ENCODE peak calls at places on chromosomes 11 and 22, in six cellular contexts. One of them, this sample, is unnamed.
A peak's percentile ranks its signal among the peaks of the same experiment; 100 is the strongest.

GRCh38 chr11:95302211-95302610 is 71.2 kb upstream of the SESN3 start:
- DNase-seq in NAMALWA: no peak
- DNase-seq in ovary: no peak
- DNase-seq in activated T-helper 9 cell treated with anti-CD3 and anti-CD28 coated beads, Interleukin-2, amount 50 U/mL, for 16 hours: no peak
- DNase-seq in body of pancreas: no peak
- DNase-seq in GM03348: no peak
- DNase-seq in this sample: no peak

GRCh38 chr11:32448232-32448631 is 12.9 kb upstream of the WT1 start:
- DNase-seq in NAMALWA: peak; percentile 54
- DNase-seq in ovary: no peak
- DNase-seq in activated T-helper 9 cell treated with anti-CD3 and anti-CD28 coated beads, Interleukin-2, amount 50 U/mL, for 16 hours: no peak
- DNase-seq in body of pancreas: no peak
- DNase-seq in GM03348: no peak
- DNase-seq in this sample: peak; percentile 5

GRCh38 chr22:45324186-45324775 is 14.5 kb downstream of the FAM118A start:
- DNase-seq in NAMALWA: no peak
- DNase-seq in ovary: no peak
- DNase-seq in activated T-helper 9 cell treated with anti-CD3 and anti-CD28 coated beads, Interleukin-2, amount 50 U/mL, for 16 hours: no peak
- DNase-seq in body of pancreas: no peak
- DNase-seq in GM03348: no peak
- DNase-seq in this sample: no peak

GRCh38 chr11:44531116-44531504 is 34.4 kb upstream of the CD82 start:
- DNase-seq in NAMALWA: no peak
- DNase-seq in ovary: no peak
- DNase-seq in activated T-helper 9 cell treated with anti-CD3 and anti-CD28 coated beads, Interleukin-2, amount 50 U/mL, for 16 hours: no peak
- DNase-seq in body of pancreas: no peak
- DNase-seq in GM03348: no peak
- DNase-seq in this sample: no peak

GRCh38 chr11:130666781-130667251 is 218.4 kb downstream of the ADAMTS15 start:
- DNase-seq in NAMALWA: no peak
- DNase-seq in ovary: no peak
- DNase-seq in activated T-helper 9 cell treated with anti-CD3 and anti-CD28 coated beads, Interleukin-2, amount 50 U/mL, for 16 hours: no peak
- DNase-seq in body of pancreas: no peak
- DNase-seq in GM03348: peak; percentile 37
- DNase-seq in this sample: no peak

GRCh38 chr11:59680287-59681154 is 11.7 kb upstream of the PATL1 start:
- DNase-seq in NAMALWA: peak; percentile 81
- DNase-seq in ovary: peak; percentile 47
- DNase-seq in activated T-helper 9 cell treated with anti-CD3 and anti-CD28 coated beads, Interleukin-2, amount 50 U/mL, for 16 hours: peak; percentile 12
- DNase-seq in body of pancreas: peak; percentile 81
- DNase-seq in GM03348: peak; percentile 79
- DNase-seq in this sample: peak; percentile 78

GRCh38 chr11:60657880-60658279 is 41.5 kb upstream of the MS4A8 start:
- DNase-seq in NAMALWA: no peak
- DNase-seq in ovary: no peak
- DNase-seq in activated T-helper 9 cell treated with anti-CD3 and anti-CD28 coated beads, Interleukin-2, amount 50 U/mL, for 16 hours: no peak
- DNase-seq in body of pancreas: peak; percentile 66
- DNase-seq in GM03348: no peak
- DNase-seq in this sample: no peak

GRCh38 chr11:33892906-33893594 is 1.2 kb upstream of the LMO2 start:
- DNase-seq in NAMALWA: no peak
- DNase-seq in ovary: no peak
- DNase-seq in activated T-helper 9 cell treated with anti-CD3 and anti-CD28 coated beads, Interleukin-2, amount 50 U/mL, for 16 hours: no peak
- DNase-seq in body of pancreas: no peak
- DNase-seq in GM03348: no peak
- DNase-seq in this sample: no peak

GRCh38 chr11:4072668-4073285 is 21.8 kb upstream of the RRM1 start:
- DNase-seq in NAMALWA: peak; percentile 84
- DNase-seq in ovary: peak; percentile 46
- DNase-seq in activated T-helper 9 cell treated with anti-CD3 and anti-CD28 coated beads, Interleukin-2, amount 50 U/mL, for 16 hours: no peak
- DNase-seq in body of pancreas: peak; percentile 84
- DNase-seq in GM03348: peak; percentile 85
- DNase-seq in this sample: peak; percentile 80

This sample was measured in OCI-LY7.